ENCODE peak calls at places on chromosomes 12 and 14, in four cellular contexts. N, G, V and U are unnamed samples.
A peak's percentile ranks its signal among the peaks of the same experiment; 100 is the strongest.

GRCh38 chr12:96257550-96258392 is 63.6 kb downstream of the ELK3 start:
- DNase-seq in N (no peak), G (no peak), V (no peak), U (no peak)

GRCh38 chr12:106519587-106519986 is 63.2 kb upstream of the RFX4 start:
- DNase-seq in G (no peak), N (no peak), V (no peak), U (peak; percentile 25)

GRCh38 chr12:28090835-28091234 is 99.4 kb upstream of the CCDC91 start:
- DNase-seq in V (no peak), N (no peak), G (no peak), U (no peak)

GRCh38 chr14:74571901-74572828 is 39.9 kb downstream of the LTBP2 start:
- DNase-seq in V (peak; percentile 81), G (no peak), N (no peak), U (peak; percentile 99)

GRCh38 chr12:2582631-2583616 is 211.8 kb upstream of the FKBP4 start:
- DNase-seq in G (peak; percentile 85), N (peak; percentile 27), V (peak; percentile 45), U (peak; percentile 80)

GRCh38 chr12:26863515-26863914 is 30.5 kb upstream of the ITPR2 start:
- DNase-seq in V (no peak), N (no peak), G (no peak), U (peak; percentile 50)

GRCh38 chr12:100427078-100427477 is 46.6 kb upstream of the NR1H4 start:
- DNase-seq in N (no peak), G (no peak), V (no peak), U (no peak)

GRCh38 chr12:94640134-94640928 is 10.0 kb downstream of the TMCC3 start:
- DNase-seq in V (no peak), G (no peak), N (no peak), U (no peak)

GRCh38 chr12:63010698-63011097 is 75.7 kb upstream of the PPM1H start:
- DNase-seq in V (no peak), N (no peak), G (no peak), U (no peak)

GRCh38 chr12:20629414-20630156 is 65.5 kb upstream of the SLCO1C1 start:
- DNase-seq in G (no peak), N (no peak), V (no peak), U (no peak)

GRCh38 chr12:49346659-49347306 is at the start of gene DNAJC22:
- DNase-seq in G (peak; percentile 34), N (no peak), V (peak; percentile 47), U (peak; percentile 59)

GRCh38 chr12:114656906-114657596 is 26.9 kb downstream of the TBX3 start:
- DNase-seq in N (no peak), G (no peak), V (peak; percentile 35), U (no peak)

GRCh38 chr12:120630139-120630895 is 10.1 kb upstream of the CABP1 start:
- DNase-seq in V (no peak), G (no peak), N (peak; percentile 19), U (peak; percentile 54)

GRCh38 chr12:71710276-71711125 is 24.6 kb downstream of the TMEM19 start:
- DNase-seq in N (no peak), V (no peak), G (no peak), U (no peak)

GRCh38 chr14:68687746-68688145 is 105.1 kb downstream of the ZFP36L1 start:
- DNase-seq in V (no peak), G (no peak), N (no peak), U (no peak)

GRCh38 chr14:71362920-71363584 is 455.8 kb downstream of the PCNX1 start:
- DNase-seq in V (no peak), N (no peak), G (no peak), U (peak; percentile 94)

GRCh38 chr14:99589031-99589441 is 15.0 kb downstream of the CCDC85C start:
- DNase-seq in G (no peak), N (no peak), V (no peak), U (no peak)

GRCh38 chr14:54686219-54686870 is 119.4 kb downstream of the SAMD4A start:
- DNase-seq in G (no peak), V (no peak), N (no peak), U (no peak)

GRCh38 chr12:70393787-70394519 is 27.9 kb downstream of the KCNMB4 start:
- DNase-seq in N (no peak), G (no peak), V (no peak), U (no peak)

GRCh38 chr14:33307691-33308369 is 369.2 kb downstream of the NPAS3 start:
- DNase-seq in N (peak; percentile 24), V (peak; percentile 57), G (no peak), U (peak; percentile 9)

GRCh38 chr14:99422220-99423010 is 58.2 kb downstream of the SETD3 start:
- DNase-seq in N (no peak), V (no peak), G (no peak), U (peak; percentile 73)

GRCh38 chr12:96322720-96323119 is 77.5 kb downstream of the CDK17 start:
- DNase-seq in N (no peak), V (no peak), G (no peak), U (no peak)

GRCh38 chr12:110561471-110562201 is 21.5 kb downstream of the PPTC7 start:
- DNase-seq in V (no peak), G (no peak), N (no peak), U (no peak)

GRCh38 chr12:6827982-6828670 is at the start of gene P3H3:
- DNase-seq in N (no peak), V (peak; percentile 23), G (peak; percentile 56), U (peak; percentile 83)

GRCh38 chr12:111766608-111767361 is at the start of gene ALDH2:
- DNase-seq in G (peak; percentile 92), V (peak; percentile 47), N (peak; percentile 50), U (peak; percentile 88)

GRCh38 chr14:69281450-69282169 is 21.7 kb downstream of the GALNT16 start:
- DNase-seq in N (no peak), G (no peak), V (peak; percentile 87), U (no peak)

GRCh38 chr12:64627781-64628180 is 17.5 kb downstream of the RASSF3 start:
- DNase-seq in G (no peak), V (no peak), N (no peak), U (no peak)

GRCh38 chr12:104579716-104580495 is 123.2 kb downstream of the CHST11 start:
- DNase-seq in V (no peak), G (no peak), N (no peak), U (peak; percentile 36)

GRCh38 chr12:93048646-93049045 is 119.6 kb upstream of the EEA1 start:
- DNase-seq in N (no peak), G (no peak), V (no peak), U (no peak)

GRCh38 chr14:79464468-79464867 is 746.8 kb downstream of the DIO2 start:
- DNase-seq in V (no peak), G (no peak), N (no peak), U (no peak)